ENCODE peak calls at places on chromosomes 3 and 15, in nine cellular contexts. One of them, this sample, is unnamed.
A peak's percentile ranks its signal among the peaks of the same experiment; 100 is the strongest.

GRCh38 chr3:102200126-102200525 is 234.7 kb upstream of the ZPLD1 start:
- DNase-seq in IMR-90: peak; percentile 89
- DNase-seq in A549: peak; percentile 44
- DNase-seq in CD8-positive, alpha-beta T cell: no peak
- DNase-seq in GM12865: no peak
- DNase-seq in AG10803: peak; percentile 18
- DNase-seq in heart right ventricle: no peak
- DNase-seq in AG04449: peak; percentile 57
- DNase-seq in MM.1S: no peak
- DNase-seq in this sample: no peak

GRCh38 chr3:95459706-95460105 is 1354.7 kb upstream of the EPHA6 start:
- DNase-seq in IMR-90: no peak
- DNase-seq in A549: no peak
- DNase-seq in CD8-positive, alpha-beta T cell: no peak
- DNase-seq in GM12865: no peak
- DNase-seq in AG10803: no peak
- DNase-seq in heart right ventricle: no peak
- DNase-seq in AG04449: no peak
- DNase-seq in MM.1S: no peak
- DNase-seq in this sample: no peak

GRCh38 chr3:72996121-72996472 is 514 bp upstream of the PPP4R2 start:
- DNase-seq in IMR-90: no peak
- DNase-seq in A549: no peak
- DNase-seq in CD8-positive, alpha-beta T cell: no peak
- DNase-seq in GM12865: no peak
- DNase-seq in AG10803: no peak
- DNase-seq in heart right ventricle: peak; percentile 14
- DNase-seq in AG04449: no peak
- DNase-seq in MM.1S: no peak
- DNase-seq in this sample: no peak

GRCh38 chr3:126474498-126475410 is 937 bp downstream of the ZXDC start:
- DNase-seq in IMR-90: peak; percentile 35
- DNase-seq in A549: peak; percentile 57
- DNase-seq in CD8-positive, alpha-beta T cell: peak; percentile 42
- DNase-seq in GM12865: peak; percentile 76
- DNase-seq in AG10803: peak; percentile 37
- DNase-seq in heart right ventricle: peak; percentile 46
- DNase-seq in AG04449: no peak
- DNase-seq in MM.1S: peak; percentile 69
- DNase-seq in this sample: no peak

GRCh38 chr3:10366681-10367101 is 45.8 kb upstream of the SEC13 start:
- DNase-seq in IMR-90: peak; percentile 100
- DNase-seq in A549: peak; percentile 67
- DNase-seq in CD8-positive, alpha-beta T cell: no peak
- DNase-seq in GM12865: no peak
- DNase-seq in AG10803: peak; percentile 97
- DNase-seq in heart right ventricle: no peak
- DNase-seq in AG04449: peak; percentile 96
- DNase-seq in MM.1S: no peak
- DNase-seq in this sample: peak; percentile 94

GRCh38 chr15:50182233-50183013 is 427 bp downstream of the SLC27A2 start:
- DNase-seq in IMR-90: peak; percentile 15
- DNase-seq in A549: peak; percentile 61
- DNase-seq in CD8-positive, alpha-beta T cell: peak; percentile 40
- DNase-seq in GM12865: no peak
- DNase-seq in AG10803: peak; percentile 14
- DNase-seq in heart right ventricle: no peak
- DNase-seq in AG04449: no peak
- DNase-seq in MM.1S: peak; percentile 68
- DNase-seq in this sample: no peak

GRCh38 chr15:96089396-96090058 is 241.0 kb upstream of the NR2F2 start:
- DNase-seq in IMR-90: no peak
- DNase-seq in A549: no peak
- DNase-seq in CD8-positive, alpha-beta T cell: no peak
- DNase-seq in GM12865: no peak
- DNase-seq in AG10803: no peak
- DNase-seq in heart right ventricle: no peak
- DNase-seq in AG04449: no peak
- DNase-seq in MM.1S: no peak
- DNase-seq in this sample: no peak

GRCh38 chr3:8505621-8506020 is 4.0 kb downstream of the LMCD1 start:
- DNase-seq in IMR-90: no peak
- DNase-seq in A549: no peak
- DNase-seq in CD8-positive, alpha-beta T cell: no peak
- DNase-seq in GM12865: no peak
- DNase-seq in AG10803: no peak
- DNase-seq in heart right ventricle: no peak
- DNase-seq in AG04449: no peak
- DNase-seq in MM.1S: no peak
- DNase-seq in this sample: no peak

GRCh38 chr3:155661730-155662129 is 83.1 kb downstream of the PLCH1 start:
- DNase-seq in IMR-90: no peak
- DNase-seq in A549: peak; percentile 14
- DNase-seq in CD8-positive, alpha-beta T cell: no peak
- DNase-seq in GM12865: no peak
- DNase-seq in AG10803: no peak
- DNase-seq in heart right ventricle: no peak
- DNase-seq in AG04449: no peak
- DNase-seq in MM.1S: no peak
- DNase-seq in this sample: no peak

GRCh38 chr15:53246996-53247395 is 456.9 kb upstream of the ONECUT1 start:
- DNase-seq in IMR-90: no peak
- DNase-seq in A549: no peak
- DNase-seq in CD8-positive, alpha-beta T cell: no peak
- DNase-seq in GM12865: no peak
- DNase-seq in AG10803: no peak
- DNase-seq in heart right ventricle: no peak
- DNase-seq in AG04449: no peak
- DNase-seq in MM.1S: no peak
- DNase-seq in this sample: no peak

GRCh38 chr3:10274601-10275000 is 18.1 kb downstream of the GHRL start:
- DNase-seq in IMR-90: no peak
- DNase-seq in A549: no peak
- DNase-seq in CD8-positive, alpha-beta T cell: no peak
- DNase-seq in GM12865: no peak
- DNase-seq in AG10803: no peak
- DNase-seq in heart right ventricle: no peak
- DNase-seq in AG04449: no peak
- DNase-seq in MM.1S: peak; percentile 13
- DNase-seq in this sample: no peak

GRCh38 chr3:183591881-183592521 is 36.5 kb upstream of the KLHL6 start:
- DNase-seq in IMR-90: no peak
- DNase-seq in A549: no peak
- DNase-seq in CD8-positive, alpha-beta T cell: no peak
- DNase-seq in GM12865: peak; percentile 84
- DNase-seq in AG10803: peak; percentile 13
- DNase-seq in heart right ventricle: no peak
- DNase-seq in AG04449: no peak
- DNase-seq in MM.1S: peak; percentile 38
- DNase-seq in this sample: no peak

GRCh38 chr3:159936541-159936940 is 52.1 kb upstream of the IL12A start:
- DNase-seq in IMR-90: peak; percentile 36
- DNase-seq in A549: no peak
- DNase-seq in CD8-positive, alpha-beta T cell: no peak
- DNase-seq in GM12865: no peak
- DNase-seq in AG10803: no peak
- DNase-seq in heart right ventricle: no peak
- DNase-seq in AG04449: no peak
- DNase-seq in MM.1S: no peak
- DNase-seq in this sample: no peak
- H3K4me3 ChIP-seq in IMR-90: no peak overlapping the region
- H3K4me3 ChIP-seq in A549: no peak overlapping the region
- H3K4me3 ChIP-seq in CD8-positive, alpha-beta T cell: no peak overlapping the region
- H3K4me3 ChIP-seq in GM12865: no peak overlapping the region
- H3K4me3 ChIP-seq in AG10803: no peak overlapping the region
- H3K4me3 ChIP-seq in heart right ventricle: no peak overlapping the region
- H3K4me3 ChIP-seq in AG04449: no peak overlapping the region
- H3K4me3 ChIP-seq in MM.1S: no peak overlapping the region
- H3K4me3 ChIP-seq in this sample: no peak overlapping the region

GRCh38 chr3:36763850-36764703 is at the start of gene DCLK3:
- DNase-seq in IMR-90: no peak
- DNase-seq in A549: no peak
- DNase-seq in CD8-positive, alpha-beta T cell: no peak
- DNase-seq in GM12865: no peak
- DNase-seq in AG10803: no peak
- DNase-seq in heart right ventricle: no peak
- DNase-seq in AG04449: no peak
- DNase-seq in MM.1S: no peak
- DNase-seq in this sample: no peak
- TF ChIP-seq CTCF in IMR-90: no peak
- TF ChIP-seq CTCF in A549: no peak
- TF ChIP-seq CTCF in CD8-positive, alpha-beta T cell: no peak
- TF ChIP-seq CTCF in GM12865: no peak
- TF ChIP-seq CTCF in AG10803: no peak
- TF ChIP-seq CTCF in heart right ventricle: no peak
- TF ChIP-seq CTCF in AG04449: no peak
- TF ChIP-seq CTCF in MM.1S: no peak
- TF ChIP-seq CTCF in this sample: no peak

GRCh38 chr3:133921592-133921991 is 25.9 kb upstream of the RAB6B start:
- DNase-seq in IMR-90: no peak
- DNase-seq in A549: no peak
- DNase-seq in CD8-positive, alpha-beta T cell: no peak
- DNase-seq in GM12865: no peak
- DNase-seq in AG10803: no peak
- DNase-seq in heart right ventricle: no peak
- DNase-seq in AG04449: no peak
- DNase-seq in MM.1S: no peak
- DNase-seq in this sample: no peak
- H3K4me3 ChIP-seq in IMR-90: no peak overlapping the region
- H3K4me3 ChIP-seq in A549: no peak overlapping the region
- H3K4me3 ChIP-seq in CD8-positive, alpha-beta T cell: no peak overlapping the region
- H3K4me3 ChIP-seq in GM12865: no peak overlapping the region
- H3K4me3 ChIP-seq in AG10803: no peak overlapping the region
- H3K4me3 ChIP-seq in heart right ventricle: no peak overlapping the region
- H3K4me3 ChIP-seq in AG04449: no peak overlapping the region
- H3K4me3 ChIP-seq in MM.1S: no peak overlapping the region
- H3K4me3 ChIP-seq in this sample: no peak overlapping the region

DNA sequence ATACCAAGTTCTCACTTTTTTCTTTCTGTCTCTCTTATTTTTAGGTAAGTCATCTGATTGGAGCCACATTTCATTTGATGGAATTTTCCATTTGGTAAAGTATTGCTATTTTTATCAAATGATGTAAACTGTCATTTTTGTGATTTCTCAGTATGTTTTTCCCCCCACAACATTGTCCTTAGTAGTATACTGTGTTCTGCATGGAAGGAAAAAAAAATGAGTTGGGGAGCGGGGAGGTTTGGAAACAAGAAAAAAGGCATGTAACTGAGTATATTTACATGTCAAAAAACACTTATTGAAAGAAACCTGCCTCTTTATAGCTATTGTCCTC is 104.2 kb downstream of the FILIP1L start:
- DNase-seq in IMR-90: no peak
- DNase-seq in A549: no peak
- DNase-seq in CD8-positive, alpha-beta T cell: no peak
- DNase-seq in GM12865: no peak
- DNase-seq in AG10803: no peak
- DNase-seq in heart right ventricle: no peak
- DNase-seq in AG04449: no peak
- DNase-seq in MM.1S: no peak
- DNase-seq in this sample: no peak
- TF ChIP-seq CTCF in IMR-90: no peak
- TF ChIP-seq CTCF in A549: no peak
- TF ChIP-seq CTCF in CD8-positive, alpha-beta T cell: no peak
- TF ChIP-seq CTCF in GM12865: no peak
- TF ChIP-seq CTCF in AG10803: no peak
- TF ChIP-seq CTCF in heart right ventricle: no peak
- TF ChIP-seq CTCF in AG04449: no peak
- TF ChIP-seq CTCF in MM.1S: no peak
- TF ChIP-seq CTCF in this sample: no peak

This sample was measured in AG09309.